ENCODE peak calls at places on chromosomes 16 and 17, in nine cellular contexts. R is HCT116, M is esophagus muscularis mucosa, S is sigmoid colon, L is breast epithelium, H is prostate gland, U is stomach, D is GM12891, I is transverse colon. N is an unnamed sample.

GRCh38 chr16:27229891-27230470 is 26.7 kb downstream of the KDM8 start:
- DNase-seq in R (no peak), S (no peak), U (no peak), L (no peak), M (no peak), H (no peak), I (no peak), D (no peak), N (no peak)

GRCh38 chr16:72997141-72997542 is 50.8 kb downstream of the ZFHX3 start:
- DNase-seq in D (no peak), L (peak), M (no peak), R (no peak), S (no peak), I (no peak), H (peak), U (peak), N (no peak)

GRCh38 chr16:10114411-10114810 is 67.8 kb downstream of the GRIN2A start:
- DNase-seq in R (no peak), L (peak), H (no peak), I (no peak), M (no peak), D (no peak), S (no peak), U (no peak), N (no peak)

GRCh38 chr16:72819345-72819744 is 228.6 kb downstream of the ZFHX3 start:
- DNase-seq in D (no peak), R (no peak), L (no peak), U (no peak), M (no peak), S (no peak), H (no peak), I (no peak), N (no peak)

GRCh38 chr17:77535435-77535834 is 394.7 kb downstream of the SEC14L1 start:
- DNase-seq in R (no peak), U (peak), D (no peak), L (no peak), I (no peak), S (peak), M (no peak), H (peak), N (no peak)

GRCh38 chr17:77287432-77288068 is 146.8 kb downstream of the SEC14L1 start:
- DNase-seq in D (no peak), R (peak), H (peak), U (peak), S (peak), I (peak), M (no peak), L (peak), N (no peak)

GRCh38 chr16:52825882-52826281 is 226.8 kb downstream of the CHD9NB start:
- DNase-seq in S (no peak), I (no peak), H (no peak), L (no peak), M (no peak), D (no peak), U (no peak), R (no peak), N (no peak)

GRCh38 chr17:32894245-32894644 is 17.3 kb upstream of the MYO1D start:
- DNase-seq in R (no peak), U (no peak), H (no peak), I (no peak), S (no peak), L (no peak), D (no peak), M (peak), N (peak)

GRCh38 chr16:7313170-7313569 is 19.5 kb upstream of the RBFOX1 start:
- DNase-seq in H (no peak), D (no peak), M (no peak), U (no peak), I (no peak), R (no peak), L (no peak), S (no peak), N (no peak)

GRCh38 chr16:53502331-53503269 is at the start of gene AKTIP:
- DNase-seq in U (peak), L (peak), H (peak), R (no peak), M (peak), D (peak), I (peak), S (peak), N (no peak)

GRCh38 chr16:31367875-31368274 is 12.9 kb downstream of the ITGAX start:
- DNase-seq in I (no peak), M (no peak), R (no peak), U (no peak), L (no peak), H (no peak), D (no peak), S (no peak), N (no peak)

GRCh38 chr16:30948087-30948955 is 547 bp upstream of the ORAI3 start:
- DNase-seq in I (peak), H (peak), R (peak), D (peak), M (peak), L (peak), U (peak), S (peak), N (peak)

GRCh38 chr16:86307518-86307903 is 202.8 kb upstream of the FOXF1 start:
- DNase-seq in L (no peak), H (no peak), S (peak), U (no peak), R (peak), I (no peak), D (no peak), M (no peak), N (no peak)

GRCh38 chr17:64320613-64321553 is 57.8 kb upstream of the TEX2 start:
- DNase-seq in H (peak), I (peak), M (no peak), D (peak), U (peak), R (peak), L (peak), S (peak), N (no peak)

GRCh38 chr17:79217473-79218135 is 143.0 kb downstream of the ENGASE start:
- DNase-seq in I (no peak), U (no peak), H (no peak), S (no peak), M (no peak), R (no peak), L (no peak), D (no peak), N (no peak)

GRCh38 chr16:30374538-30374937 is at the start of gene MYL11:
- DNase-seq in H (no peak), I (no peak), S (no peak), M (no peak), U (no peak), L (no peak), R (no peak), D (no peak), N (no peak)

GRCh38 chr17:41739661-41740352 is 5.4 kb upstream of the HAP1 start:
- DNase-seq in D (no peak), S (no peak), I (no peak), L (no peak), U (no peak), M (no peak), R (no peak), H (no peak), N (no peak)

GRCh38 chr17:29929006-29929543 is 953 bp downstream of the SSH2 start:
- DNase-seq in U (peak), L (no peak), R (no peak), S (no peak), H (peak), I (peak), D (no peak), M (no peak), N (no peak)

GRCh38 chr17:29927546-29927945 is 2.5 kb downstream of the SSH2 start:
- DNase-seq in D (no peak), R (no peak), M (no peak), U (no peak), L (no peak), S (no peak), I (no peak), H (no peak), N (no peak)

GRCh38 chr17:29931253-29931932 is 1.4 kb upstream of the SSH2 start:
- DNase-seq in I (peak), H (peak), U (peak), L (peak), R (peak), M (no peak), D (no peak), S (peak), N (no peak)

GRCh38 chr17:29930399-29931010 is 477 bp upstream of the SSH2 start:
- DNase-seq in D (no peak), S (no peak), L (no peak), M (no peak), U (no peak), H (peak), I (peak), R (no peak), N (peak)

DNA sequence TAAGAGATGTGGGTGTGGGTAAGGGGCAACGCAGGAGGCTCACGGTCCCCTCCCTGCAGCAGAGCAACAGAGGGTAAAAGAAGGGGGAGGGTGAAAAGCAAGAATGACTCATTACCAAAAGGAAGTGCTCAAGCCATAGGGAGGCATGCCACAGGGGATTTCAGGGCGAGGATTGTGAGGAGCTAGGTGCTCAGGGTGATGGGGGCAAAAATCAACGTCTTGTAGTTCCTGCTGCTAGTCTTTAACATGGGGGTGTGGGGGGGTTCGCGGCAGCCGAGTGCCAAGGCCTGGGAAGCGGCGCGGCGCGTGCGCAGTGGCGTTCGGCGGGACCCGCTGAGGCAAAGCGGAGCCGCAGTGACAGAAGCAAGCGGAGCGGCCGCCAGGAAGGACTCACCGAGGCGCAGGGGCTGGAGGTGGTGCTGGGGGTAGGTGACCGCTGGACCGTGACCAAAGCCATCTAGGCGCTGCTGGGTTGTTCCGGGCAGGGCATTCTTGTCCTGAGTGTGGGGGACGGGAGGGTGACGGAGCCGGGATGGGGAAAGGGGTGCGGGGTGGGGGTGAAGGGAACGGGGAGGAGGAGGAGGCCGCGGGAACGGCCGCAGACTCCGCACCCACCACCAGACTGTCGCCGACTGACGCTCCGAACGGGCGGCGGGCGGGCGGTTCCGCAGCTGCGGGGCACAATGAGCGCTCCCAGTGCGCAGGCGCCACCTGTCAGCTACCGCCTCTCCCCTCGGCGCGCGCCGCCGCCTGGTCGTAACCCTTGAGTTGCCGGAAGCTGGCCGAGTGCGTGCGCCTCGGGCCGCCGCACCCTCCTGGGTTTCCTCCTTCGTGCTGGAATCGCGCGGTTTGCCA is at the start of gene SSH2:
- DNase-seq in M (peak), L (peak), R (peak), H (peak), S (peak), U (peak), I (peak), D (peak), N (peak)
- TF ChIP-seq POLR2A in M (no peak), L (no peak), R (peak), H (peak), S (no peak), U (no peak), I (peak), D (peak), N (no peak)

DNA sequence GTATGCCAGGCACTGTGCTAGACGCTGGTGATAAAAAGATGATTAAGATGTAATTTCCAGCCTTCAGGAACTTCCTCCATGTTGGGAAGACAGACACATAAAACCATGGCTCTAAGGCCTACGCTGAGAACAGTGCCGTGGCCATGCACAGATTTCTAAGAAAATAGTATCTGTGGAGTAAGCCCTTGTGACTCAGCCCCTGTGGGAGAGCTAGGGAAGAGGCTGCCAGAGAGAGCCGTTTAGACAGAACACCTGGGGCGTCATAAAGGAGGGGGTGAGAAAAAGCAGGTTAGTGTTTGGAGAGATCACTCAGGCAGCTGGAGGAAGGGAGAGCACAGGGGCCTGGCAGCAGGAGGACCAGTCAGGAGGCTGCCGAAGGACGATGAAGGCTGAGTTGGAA is 14.0 kb downstream of the HEATR3 start:
- DNase-seq in H (no peak), R (no peak), L (no peak), U (no peak), M (no peak), I (no peak), S (no peak), D (no peak), N (no peak)
- TF ChIP-seq POLR2AphosphoS5 in H (no peak), R (no peak), L (no peak), U (no peak), M (no peak), I (no peak), S (no peak), D (no peak), N (no peak)

GRCh38 chr17:58517928-58518609 is 3.6 kb upstream of the MTMR4 start:
- DNase-seq in U (peak), R (peak), I (peak), S (peak), M (peak), L (peak), D (peak), H (peak), N (peak)
- TF ChIP-seq POLR2A in U (no peak), R (peak), I (peak), S (peak), M (no peak), L (peak), D (peak), H (peak), N (peak)

GRCh38 chr17:21293846-21294240 is 9.3 kb downstream of the MAP2K3 start:
- DNase-seq in R (no peak), H (no peak), U (no peak), L (no peak), S (no peak), D (no peak), I (no peak), M (no peak), N (no peak)
- TF ChIP-seq POLR2AphosphoS5 in R (no peak), H (no peak), U (no peak), L (no peak), S (no peak), D (no peak), I (no peak), M (no peak), N (no peak)

DNA sequence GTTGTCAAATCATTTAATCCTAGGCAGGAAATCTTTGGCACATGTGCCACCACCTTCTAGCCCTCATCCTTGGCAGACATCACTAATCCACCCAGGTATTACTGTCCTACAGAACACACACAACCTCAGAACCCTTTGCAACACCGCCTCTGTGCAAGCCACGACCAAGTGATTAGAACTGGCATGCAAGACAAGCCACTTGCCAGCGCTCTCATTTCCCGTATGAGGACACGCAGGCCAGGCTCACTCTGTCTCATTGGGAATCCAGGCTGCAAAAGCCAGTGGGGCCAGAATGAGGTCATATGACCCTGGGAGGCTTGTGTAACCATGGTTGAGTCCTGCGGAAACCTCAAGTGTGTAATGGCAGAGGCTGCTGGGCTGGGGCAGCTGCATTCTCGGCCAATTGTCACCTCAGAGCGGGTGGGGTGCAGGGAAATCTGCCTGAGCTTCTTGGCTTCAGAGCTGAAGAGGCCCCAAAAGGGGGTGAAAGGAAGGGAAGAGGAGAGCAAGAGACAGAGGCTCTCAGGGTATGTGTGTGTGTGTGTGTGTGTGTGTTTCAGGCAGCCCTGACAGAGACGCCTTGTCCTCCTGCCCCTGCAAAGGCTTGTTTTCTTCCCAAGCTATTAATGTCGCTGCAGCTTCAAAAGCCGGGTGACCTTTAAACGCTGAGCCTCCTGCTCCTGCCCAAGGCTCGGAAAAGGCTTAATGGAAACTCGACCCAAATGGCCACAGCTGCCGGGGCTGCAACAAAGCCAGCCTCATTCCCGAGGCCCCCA is 43.2 kb upstream of the MRPS23 start:
- DNase-seq in H (peak), R (peak), D (no peak), I (peak), M (peak), S (peak), L (peak), U (peak), N (peak)
- TF ChIP-seq POLR2A in H (peak), R (no peak), D (no peak), I (peak), M (peak), S (peak), L (no peak), U (no peak), N (no peak)